ENCODE peak calls at places on chromosome 12, in six cellular contexts. B, K, T, M, U and S are unnamed samples.

GRCh38 chr12:22321620-22322019 is 12.9 kb downstream of the ST8SIA1 start:
- DNase-seq in B (no peak), K (no peak), M (no peak), T (peak), U (peak), S (no peak)

GRCh38 chr12:78209851-78210493 is 379.3 kb downstream of the NAV3 start:
- DNase-seq in B (no peak), M (no peak), T (no peak), K (no peak), U (no peak), S (peak)

GRCh38 chr12:52817003-52817698 is 3.2 kb upstream of the KRT4 start:
- DNase-seq in B (no peak), K (no peak), T (no peak), M (no peak), U (no peak), S (no peak)

GRCh38 chr12:97005174-97005573 is 98.1 kb downstream of the NEDD1 start:
- DNase-seq in T (no peak), U (no peak), M (no peak), K (no peak), B (no peak), S (no peak)

GRCh38 chr12:124233846-124234620 is 60.9 kb upstream of the RFLNA start:
- DNase-seq in U (peak), B (no peak), T (no peak), K (no peak), M (no peak), S (no peak)

GRCh38 chr12:51318846-51319570 is 5.0 kb downstream of the BIN2 start:
- DNase-seq in K (peak), M (no peak), T (no peak), U (no peak), B (peak), S (no peak)

GRCh38 chr12:52155048-52155868 is 36.6 kb downstream of the KRT80 start:
- DNase-seq in B (no peak), U (peak), T (no peak), M (no peak), K (no peak), S (no peak)

GRCh38 chr12:85663631-85664030 is 172.6 kb downstream of the RASSF9 start:
- DNase-seq in U (no peak), M (no peak), B (no peak), T (no peak), K (no peak), S (no peak)

GRCh38 chr12:74535536-74535935 is 2.1 kb upstream of the ATXN7L3B start:
- DNase-seq in K (no peak), U (no peak), T (no peak), M (no peak), B (no peak), S (no peak)

GRCh38 chr12:45509187-45509586 is 220.3 kb upstream of the ARID2 start:
- DNase-seq in M (no peak), T (no peak), U (no peak), B (no peak), K (no peak), S (no peak)

GRCh38 chr12:110246690-110247339 is 34.2 kb upstream of the ATP2A2 start:
- DNase-seq in T (no peak), K (no peak), M (no peak), U (no peak), B (no peak), S (no peak)

GRCh38 chr12:120117961-120118709 is 1.6 kb upstream of the RAB35 start:
- DNase-seq in M (no peak), K (no peak), T (no peak), U (no peak), B (no peak), S (no peak)

GRCh38 chr12:76641961-76642360 is 82.4 kb upstream of the OSBPL8 start:
- DNase-seq in M (no peak), T (no peak), K (no peak), B (no peak), U (no peak), S (no peak)

GRCh38 chr12:95218852-95219171 is 1.2 kb downstream of the VEZT start:
- DNase-seq in M (no peak), T (no peak), U (no peak), K (no peak), B (peak), S (no peak)

GRCh38 chr12:48198619-48198973 is 4.5 kb downstream of the OR10AD1 start:
- DNase-seq in T (peak), K (peak), B (peak), M (no peak), U (no peak), S (no peak)

GRCh38 chr12:49232940-49233841 is 31.7 kb upstream of the TUBA1C start:
- DNase-seq in K (peak), M (no peak), B (peak), U (peak), T (peak), S (no peak)

GRCh38 chr12:106682594-106683234 is 91.8 kb upstream of the RIC8B start:
- DNase-seq in M (no peak), B (no peak), U (no peak), K (no peak), T (no peak), S (no peak)
- TF ChIP-seq CTCF in M (peak), B (peak), U (peak), K (no peak), T (peak), S (peak)

GRCh38 chr12:31117203-31118011 is 43.7 kb downstream of the DDX11 start:
- DNase-seq in K (peak), T (peak), M (no peak), B (peak), U (no peak), S (no peak)
- H3K4me3 ChIP-seq in K (peak), T (peak), M (peak), B (peak), U (peak), S (peak)

GRCh38 chr12:32692358-32692757 is 13.3 kb downstream of the DNM1L start:
- DNase-seq in T (no peak), M (no peak), U (no peak), K (no peak), B (no peak), S (no peak)

GRCh38 chr12:32686340-32686739 is 7.2 kb downstream of the DNM1L start:
- DNase-seq in T (no peak), B (no peak), M (no peak), U (no peak), K (no peak), S (no peak)

GRCh38 chr12:32690927-32691326 is 11.8 kb downstream of the DNM1L start:
- DNase-seq in B (no peak), T (no peak), K (no peak), M (no peak), U (no peak), S (no peak)

DNA sequence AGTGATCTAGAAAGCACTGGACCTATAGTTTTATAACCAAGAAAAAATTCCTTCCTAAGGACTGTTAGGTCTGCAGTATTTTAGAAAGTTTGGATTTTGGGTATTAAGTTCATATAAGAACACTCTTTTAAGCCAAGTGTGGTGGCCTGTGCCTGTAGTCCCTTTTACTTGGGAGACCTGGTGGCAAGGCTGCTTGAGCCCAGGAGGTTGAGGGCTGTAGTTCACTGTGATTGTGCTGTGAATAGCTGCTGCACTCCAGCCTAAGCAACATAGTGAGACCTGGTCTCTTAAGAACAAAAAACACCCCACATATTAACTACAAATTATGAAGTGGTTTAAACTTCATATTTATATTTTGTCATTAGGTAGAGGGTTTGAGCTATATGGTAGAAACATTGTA is 9.7 kb downstream of the DNM1L start:
- DNase-seq in M (no peak), B (no peak), K (no peak), T (no peak), U (no peak), S (no peak)
- TF ChIP-seq CTCF in M (no peak), B (no peak), K (no peak), T (no peak), U (no peak), S (no peak)

DNA sequence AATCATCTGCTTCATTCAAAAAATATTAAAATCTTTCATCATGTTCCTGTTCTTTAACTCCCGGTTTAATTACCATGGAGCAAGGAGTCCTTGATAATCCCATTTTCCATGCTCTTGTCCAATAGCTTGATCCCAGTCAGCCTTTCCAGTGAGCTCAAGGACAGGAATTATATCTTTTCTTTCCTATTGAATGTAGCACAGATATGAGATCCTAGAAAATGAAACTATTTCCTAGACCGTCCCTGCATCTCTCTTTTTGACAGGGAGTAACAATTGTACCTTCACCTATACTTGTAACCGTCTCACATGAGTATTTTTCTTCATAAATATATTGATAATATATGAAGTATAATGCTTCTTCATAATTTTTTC is 35.6 kb downstream of the PIK3C2G start:
- DNase-seq in K (no peak), U (no peak), T (no peak), B (no peak), M (no peak), S (no peak)
- H3K4me3 ChIP-seq in K (peak), U (no peak), T (peak), B (peak), M (no peak), S (no peak)

GRCh38 chr12:100995771-100996170 is 201.2 kb downstream of the ANO4 start:
- DNase-seq in M (no peak), U (no peak), B (no peak), K (no peak), T (no peak), S (peak)

GRCh38 chr12:100991059-100991562 is 196.5 kb downstream of the ANO4 start:
- DNase-seq in K (no peak), M (no peak), U (no peak), T (no peak), B (no peak), S (no peak)

GRCh38 chr12:100992194-100992593 is 197.6 kb downstream of the ANO4 start:
- DNase-seq in U (no peak), M (no peak), B (no peak), K (no peak), T (no peak), S (no peak)

GRCh38 chr12:100995201-100995600 is 200.6 kb downstream of the ANO4 start:
- DNase-seq in T (no peak), B (no peak), K (no peak), U (peak), M (no peak), S (peak)

GRCh38 chr12:100993916-100994315 is 199.3 kb downstream of the ANO4 start:
- DNase-seq in B (no peak), T (no peak), K (no peak), U (no peak), M (no peak), S (no peak)
- TF ChIP-seq CTCF in B (no peak), T (no peak), K (no peak), U (peak), M (peak), S (no peak)

GRCh38 chr12:80935076-80935475 is 2.7 kb downstream of the LIN7A start:
- DNase-seq in K (no peak), B (no peak), M (no peak), T (no peak), U (no peak), S (no peak)
- H3K4me3 ChIP-seq in K (no peak), B (no peak), M (no peak), T (no peak), U (no peak), S (no peak)

GRCh38 chr12:62767506-62767905 is 167.4 kb downstream of the PPM1H start:
- DNase-seq in T (no peak), K (no peak), M (no peak), B (no peak), U (peak), S (peak)
- TF ChIP-seq CTCF in T (no peak), K (no peak), M (no peak), B (no peak), U (no peak), S (no peak)